ENCODE peak calls at places on chromosomes 2 and 18, in five cellular contexts. V, B, H, Q and U are unnamed samples.
A peak's percentile ranks its signal among the peaks of the same experiment; 100 is the strongest.

GRCh38 chr2:135948642-135949355 is 36.6 kb downstream of the DARS1 start:
- DNase-seq in V (no peak), B (peak; percentile 85), H (peak; percentile 9), Q (no peak), U (no peak)

GRCh38 chr2:102053096-102053495 is 61.3 kb downstream of the IL1R2 start:
- DNase-seq in V (no peak), B (no peak), H (no peak), Q (no peak), U (no peak)

GRCh38 chr2:235614176-235614860 is 120.5 kb downstream of the AGAP1 start:
- DNase-seq in V (peak; percentile 81), B (peak; percentile 76), H (no peak), Q (no peak), U (no peak)

GRCh38 chr18:47373465-47373864 is 122.0 kb upstream of the SKOR2 start:
- DNase-seq in V (no peak), B (no peak), H (no peak), Q (no peak), U (no peak)

GRCh38 chr2:128457716-128458115 is 139.0 kb upstream of the HS6ST1 start:
- DNase-seq in V (no peak), B (no peak), H (no peak), Q (no peak), U (no peak)

GRCh38 chr2:197108758-197109157 is 182.3 kb upstream of the PGAP1 start:
- DNase-seq in V (no peak), B (peak; percentile 95), H (no peak), Q (no peak), U (no peak)

GRCh38 chr18:22276334-22276713 is 106.9 kb downstream of the GATA6 start:
- DNase-seq in V (no peak), B (no peak), H (no peak), Q (no peak), U (no peak)

GRCh38 chr2:240523451-240524281 is 34.1 kb downstream of the ANKMY1 start:
- DNase-seq in V (no peak), B (no peak), H (no peak), Q (no peak), U (no peak)

GRCh38 chr2:171244466-171244969 is 83.8 kb upstream of the TLK1 start:
- DNase-seq in V (no peak), B (peak; percentile 88), H (peak; percentile 8), Q (no peak), U (no peak)

GRCh38 chr2:219003267-219003634 is 10.0 kb upstream of the CRYBA2 start:
- DNase-seq in V (no peak), B (no peak), H (no peak), Q (no peak), U (no peak)

GRCh38 chr2:108536133-108536780 is 2.0 kb downstream of the LIMS1 start:
- DNase-seq in V (no peak), B (peak; percentile 48), H (no peak), Q (no peak), U (no peak)

GRCh38 chr18:10378688-10379465 is 75.6 kb upstream of the APCDD1 start:
- DNase-seq in V (no peak), B (peak; percentile 86), H (no peak), Q (no peak), U (no peak)

GRCh38 chr2:42060718-42061619 is 13.1 kb downstream of the PKDCC start:
- DNase-seq in V (no peak), B (no peak), H (peak; percentile 76), Q (no peak), U (peak; percentile 76)

GRCh38 chr2:18426174-18426573 is 134.3 kb downstream of the RDH14 start:
- DNase-seq in V (no peak), B (no peak), H (no peak), Q (no peak), U (no peak)

GRCh38 chr18:65750421-65751144 is at the start of gene CDH7:
- DNase-seq in V (no peak), B (no peak), H (peak; percentile 52), Q (no peak), U (peak; percentile 74)

GRCh38 chr18:2881088-2881487 is 34.3 kb downstream of the EMILIN2 start:
- DNase-seq in V (no peak), B (peak; percentile 74), H (no peak), Q (no peak), U (no peak)

GRCh38 chr2:209578394-209579006 is 154.7 kb downstream of the MAP2 start:
- DNase-seq in V (no peak), B (no peak), H (no peak), Q (no peak), U (no peak)

GRCh38 chr2:236503100-236503499 is 66.5 kb upstream of the ACKR3 start:
- DNase-seq in V (no peak), B (peak; percentile 17), H (no peak), Q (peak; percentile 21), U (peak; percentile 17)

GRCh38 chr2:11681722-11682589 is 12.0 kb upstream of the NTSR2 start:
- DNase-seq in V (peak; percentile 58), B (peak; percentile 10), H (peak; percentile 62), Q (peak; percentile 38), U (peak; percentile 63)

GRCh38 chr2:206851511-206851910 is 86.1 kb downstream of the FASTKD2 start:
- DNase-seq in V (no peak), B (no peak), H (no peak), Q (no peak), U (no peak)

GRCh38 chr2:231685349-231686191 is 22.8 kb upstream of the PTMA start:
- DNase-seq in V (no peak), B (no peak), H (no peak), Q (peak; percentile 77), U (peak; percentile 62)

GRCh38 chr2:124647663-124648062 is 622.6 kb downstream of the CNTNAP5 start:
- DNase-seq in V (no peak), B (no peak), H (no peak), Q (no peak), U (no peak)

GRCh38 chr2:172284209-172284608 is 143.2 kb upstream of the ITGA6 start:
- DNase-seq in V (no peak), B (no peak), H (no peak), Q (no peak), U (no peak)

GRCh38 chr2:54709341-54709809 is 14.1 kb upstream of the EML6 start:
- DNase-seq in V (no peak), B (no peak), H (peak; percentile 52), Q (no peak), U (no peak)

GRCh38 chr2:6394266-6394665 is 471.4 kb downstream of the CMPK2 start:
- DNase-seq in V (no peak), B (no peak), H (peak; percentile 10), Q (no peak), U (no peak)

GRCh38 chr2:113203901-113204519 is 30.2 kb downstream of the PSD4 start:
- DNase-seq in V (peak; percentile 74), B (peak; percentile 75), H (peak; percentile 85), Q (peak; percentile 82), U (peak; percentile 85)

GRCh38 chr18:845152-845819 is 33.2 kb upstream of the YES1 start:
- DNase-seq in V (no peak), B (peak; percentile 11), H (no peak), Q (no peak), U (no peak)

GRCh38 chr2:27884546-27884945 is 5.6 kb downstream of the RBKS start:
- DNase-seq in V (no peak), B (no peak), H (no peak), Q (no peak), U (no peak)

GRCh38 chr2:222919841-222920609 is 59.2 kb downstream of the ACSL3 start:
- DNase-seq in V (no peak), B (peak; percentile 95), H (peak; percentile 39), Q (no peak), U (no peak)

GRCh38 chr2:240129731-240130392 is 6.2 kb downstream of the COPS9 start:
- DNase-seq in V (no peak), B (no peak), H (no peak), Q (no peak), U (no peak)

GRCh38 chr2:85071096-85071495 is 62.1 kb upstream of the TCF7L1 start:
- DNase-seq in V (no peak), B (peak; percentile 55), H (no peak), Q (no peak), U (no peak)

GRCh38 chr2:80073134-80073561 is 231.4 kb downstream of the LRRTM1 start:
- DNase-seq in V (peak; percentile 70), B (peak; percentile 66), H (peak; percentile 83), Q (peak; percentile 58), U (peak; percentile 83)

GRCh38 chr18:38648184-38648583 is 1082.6 kb upstream of the CELF4 start:
- DNase-seq in V (no peak), B (no peak), H (no peak), Q (no peak), U (no peak)

GRCh38 chr2:130759906-130760753 is 4.8 kb downstream of the AMER3 start:
- DNase-seq in V (no peak), B (peak; percentile 35), H (no peak), Q (no peak), U (no peak)

GRCh38 chr2:220228310-220229006 is 601.0 kb downstream of the SLC4A3 start:
- DNase-seq in V (no peak), B (peak; percentile 97), H (peak; percentile 64), Q (no peak), U (no peak)

GRCh38 chr2:26008851-26009566 is 24.9 kb upstream of the RAB10 start:
- DNase-seq in V (peak; percentile 44), B (peak; percentile 91), H (peak; percentile 79), Q (no peak), U (no peak)

GRCh38 chr2:191556463-191556862 is 121.5 kb upstream of the NABP1 start:
- DNase-seq in V (no peak), B (peak; percentile 19), H (no peak), Q (no peak), U (no peak)

GRCh38 chr2:7083580-7084509 is 166.6 kb downstream of the RNF144A start:
- DNase-seq in V (peak; percentile 66), B (peak; percentile 54), H (peak; percentile 47), Q (peak; percentile 84), U (peak; percentile 60)

GRCh38 chr2:96687711-96688640 is 45.4 kb downstream of the FER1L5 start:
- DNase-seq in V (no peak), B (no peak), H (no peak), Q (no peak), U (no peak)
- TF ChIP-seq EZH2phosphoT487 in V (no peak), B (no peak), H (no peak), Q (no peak), U (no peak)

GRCh38 chr18:23837591-23837990 is 148.3 kb downstream of the LAMA3 start:
- DNase-seq in V (no peak), B (peak; percentile 92), H (no peak), Q (no peak), U (no peak)
- TF ChIP-seq EZH2phosphoT487 in V (no peak), B (no peak), H (no peak), Q (no peak), U (no peak)

GRCh38 chr18:8142932-8143331 is 466.3 kb upstream of the RAB12 start:
- DNase-seq in V (no peak), B (no peak), H (no peak), Q (no peak), U (no peak)

GRCh38 chr18:8139127-8139591 is 470.1 kb upstream of the RAB12 start:
- DNase-seq in V (no peak), B (no peak), H (no peak), Q (no peak), U (no peak)

GRCh38 chr18:8140841-8141501 is 468.3 kb upstream of the RAB12 start:
- DNase-seq in V (no peak), B (peak; percentile 92), H (no peak), Q (no peak), U (no peak)

GRCh38 chr18:8139971-8140406 is 469.2 kb upstream of the RAB12 start:
- DNase-seq in V (no peak), B (no peak), H (no peak), Q (no peak), U (no peak)

GRCh38 chr18:8142131-8142711 is 467.0 kb upstream of the RAB12 start:
- DNase-seq in V (no peak), B (peak; percentile 68), H (no peak), Q (no peak), U (no peak)
- TF ChIP-seq EZH2phosphoT487 in V (no peak), B (no peak), H (no peak), Q (no peak), U (no peak)

GRCh38 chr18:74682141-74682997 is 84.7 kb downstream of the ZNF407 start:
- DNase-seq in V (no peak), B (no peak), H (no peak), Q (no peak), U (no peak)
- TF ChIP-seq EZH2phosphoT487 in V (no peak), B (no peak), H (no peak), Q (no peak), U (no peak)